ENCODE peak calls at places on chromosomes 16 and 17, in four cellular contexts. G is PC-3, B is neural progenitor cell, H is HCT116. X is an unnamed sample.

GRCh38 chr17:80498242-80498919 is 22.0 kb upstream of the NPTX1 start:
- DNase-seq in G (no peak), B (peak; percentile 59), H (no peak), X (no peak)

GRCh38 chr17:15381707-15382106 is 40.3 kb upstream of the TEKT3 start:
- DNase-seq in G (peak; percentile 91), B (no peak), H (no peak), X (no peak)

GRCh38 chr17:50514936-50515702 is 6.9 kb downstream of the MYCBPAP start:
- DNase-seq in G (no peak), B (peak; percentile 55), H (no peak), X (no peak)

GRCh38 chr16:53992057-53992378 is 288.1 kb downstream of the FTO start:
- DNase-seq in G (no peak), B (no peak), H (no peak), X (no peak)

GRCh38 chr17:68101992-68102758 is 66.6 kb downstream of the KPNA2 start:
- DNase-seq in G (peak; percentile 34), B (peak; percentile 19), H (no peak), X (no peak)

GRCh38 chr16:2933136-2933535 is 21.4 kb downstream of the FLYWCH1 start:
- DNase-seq in G (no peak), B (no peak), H (no peak), X (no peak)

GRCh38 chr16:1659071-1659470 is 19.0 kb upstream of the JPT2 start:
- DNase-seq in G (no peak), B (no peak), H (no peak), X (no peak)

GRCh38 chr16:85136705-85137322 is 24.5 kb upstream of the CIBAR2 start:
- DNase-seq in G (no peak), B (no peak), H (no peak), X (no peak)

GRCh38 chr17:76276461-76277299 is 11.5 kb downstream of the UBALD2 start:
- DNase-seq in G (peak; percentile 88), B (no peak), H (no peak), X (no peak)

GRCh38 chr17:77831497-77832179 is 126.9 kb upstream of the TNRC6C start:
- DNase-seq in G (peak; percentile 48), B (peak; percentile 49), H (no peak), X (no peak)

GRCh38 chr16:4339909-4340308 is 11.2 kb downstream of the PAM16 start:
- DNase-seq in G (no peak), B (no peak), H (no peak), X (no peak)

GRCh38 chr16:2238396-2239230 is 2.4 kb downstream of the DNASE1L2 start:
- DNase-seq in G (no peak), B (peak; percentile 51), H (no peak), X (no peak)

GRCh38 chr16:74749291-74750055 is 25.1 kb downstream of the FA2H start:
- DNase-seq in G (no peak), B (peak; percentile 57), H (no peak), X (no peak)
- TF ChIP-seq EZH2phosphoT487 in G (no peak), B (no peak), H (no peak), X (no peak)

GRCh38 chr16:15641753-15642556 is 999 bp downstream of the MARF1 start:
- DNase-seq in G (no peak), B (no peak), H (no peak), X (no peak)

GRCh38 chr16:15642557-15643452 is at the start of gene MARF1:
- DNase-seq in G (peak; percentile 88), B (peak; percentile 98), H (peak; percentile 87), X (peak; percentile 96)

GRCh38 chr16:15647615-15648014 is 2.4 kb upstream of the NDE1 start:
- DNase-seq in G (no peak), B (no peak), H (no peak), X (no peak)

GRCh38 chr16:15643453-15644305 is 725 bp upstream of the MARF1 start:
- DNase-seq in G (peak; percentile 53), B (no peak), H (peak; percentile 44), X (peak; percentile 55)

DNA sequence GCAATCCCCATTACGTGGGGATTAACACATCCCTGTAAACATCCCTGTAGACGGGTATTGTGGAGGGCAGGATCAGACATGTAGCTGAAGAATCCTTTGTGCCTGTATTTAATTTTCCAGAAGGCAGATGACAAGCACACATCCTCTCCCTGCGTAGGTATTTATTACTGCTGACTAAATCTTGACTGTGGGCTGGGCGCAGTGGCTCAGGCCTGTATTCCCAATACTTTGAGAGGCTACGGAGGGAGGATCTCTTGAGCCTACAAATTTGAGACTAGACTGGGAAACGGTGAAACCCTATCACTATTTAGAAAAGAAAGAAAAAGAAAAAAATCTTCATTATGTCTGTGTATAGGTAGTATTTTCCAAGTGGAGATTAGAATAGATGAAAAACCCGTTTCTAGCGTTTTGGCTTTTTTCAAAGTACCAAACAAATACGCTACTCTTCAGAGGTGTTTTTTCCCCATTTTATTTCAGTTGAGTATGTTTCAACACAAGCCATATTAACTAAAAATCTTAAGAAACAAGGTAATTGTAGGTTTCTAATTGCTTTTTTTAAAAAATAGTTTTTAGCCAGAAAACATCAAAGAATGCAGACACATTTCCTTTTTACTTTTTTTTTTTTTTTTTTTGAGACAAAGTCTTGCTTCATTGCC is 1.5 kb upstream of the MARF1 start:
- DNase-seq in G (peak; percentile 68), B (peak; percentile 42), H (peak; percentile 62), X (peak; percentile 36)
- H3K4me2 ChIP-seq in G (peak overlapping the region; percentile 96), B (peak overlapping the region; percentile 83), H (peak overlapping the region; percentile 89), X (peak overlapping the region; percentile 94)

DNA sequence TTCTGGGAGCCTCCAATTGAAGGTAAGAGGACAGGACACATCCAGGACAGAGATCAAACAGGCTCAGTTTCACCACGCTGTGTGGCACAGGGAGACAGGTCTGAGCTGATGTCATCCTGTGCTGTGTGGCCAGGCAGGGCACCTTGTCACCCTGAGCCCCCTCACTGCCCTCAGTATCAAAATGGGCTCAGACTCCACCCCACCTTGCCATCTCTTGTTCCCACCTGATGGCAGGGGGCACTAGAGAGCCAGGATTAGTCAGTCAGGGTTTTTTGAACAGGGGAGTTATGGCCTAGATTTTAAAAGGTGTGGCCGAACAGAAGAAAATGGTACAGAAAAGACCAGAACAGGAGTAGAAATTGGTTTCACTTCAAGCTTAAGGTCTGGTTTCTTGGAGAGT is 2.6 kb downstream of the KAT2A start:
- DNase-seq in G (no peak), B (peak; percentile 44), H (peak; percentile 13), X (peak; percentile 41)
- TF ChIP-seq EZH2phosphoT487 in G (no peak), B (no peak), H (no peak), X (no peak)

DNA sequence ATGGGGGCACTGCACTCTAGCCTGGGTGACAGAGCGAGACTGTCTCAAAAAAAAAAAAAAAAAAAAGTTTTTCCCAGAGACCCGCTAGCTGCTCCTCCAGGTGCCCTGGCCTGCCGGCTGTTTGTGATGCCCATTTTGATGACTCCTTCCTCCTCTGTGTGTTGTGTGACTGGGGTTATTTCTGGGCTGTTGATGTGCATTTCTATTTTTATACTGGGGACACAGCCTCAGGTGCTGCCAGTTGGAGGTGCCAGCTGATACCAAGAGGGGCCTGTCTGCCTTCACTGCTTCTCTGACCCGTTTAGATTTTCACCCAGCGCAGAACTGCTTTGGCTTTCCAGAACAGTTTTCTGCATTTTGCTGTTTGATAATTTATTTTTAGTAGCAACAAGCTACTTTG is 6.6 kb downstream of the PLA2G15 start:
- DNase-seq in G (no peak), B (no peak), H (no peak), X (peak; percentile 93)
- H3K4me2 ChIP-seq in G (no peak overlapping the region), B (no peak overlapping the region), H (no peak overlapping the region), X (peak overlapping the region; percentile 97)

DNA sequence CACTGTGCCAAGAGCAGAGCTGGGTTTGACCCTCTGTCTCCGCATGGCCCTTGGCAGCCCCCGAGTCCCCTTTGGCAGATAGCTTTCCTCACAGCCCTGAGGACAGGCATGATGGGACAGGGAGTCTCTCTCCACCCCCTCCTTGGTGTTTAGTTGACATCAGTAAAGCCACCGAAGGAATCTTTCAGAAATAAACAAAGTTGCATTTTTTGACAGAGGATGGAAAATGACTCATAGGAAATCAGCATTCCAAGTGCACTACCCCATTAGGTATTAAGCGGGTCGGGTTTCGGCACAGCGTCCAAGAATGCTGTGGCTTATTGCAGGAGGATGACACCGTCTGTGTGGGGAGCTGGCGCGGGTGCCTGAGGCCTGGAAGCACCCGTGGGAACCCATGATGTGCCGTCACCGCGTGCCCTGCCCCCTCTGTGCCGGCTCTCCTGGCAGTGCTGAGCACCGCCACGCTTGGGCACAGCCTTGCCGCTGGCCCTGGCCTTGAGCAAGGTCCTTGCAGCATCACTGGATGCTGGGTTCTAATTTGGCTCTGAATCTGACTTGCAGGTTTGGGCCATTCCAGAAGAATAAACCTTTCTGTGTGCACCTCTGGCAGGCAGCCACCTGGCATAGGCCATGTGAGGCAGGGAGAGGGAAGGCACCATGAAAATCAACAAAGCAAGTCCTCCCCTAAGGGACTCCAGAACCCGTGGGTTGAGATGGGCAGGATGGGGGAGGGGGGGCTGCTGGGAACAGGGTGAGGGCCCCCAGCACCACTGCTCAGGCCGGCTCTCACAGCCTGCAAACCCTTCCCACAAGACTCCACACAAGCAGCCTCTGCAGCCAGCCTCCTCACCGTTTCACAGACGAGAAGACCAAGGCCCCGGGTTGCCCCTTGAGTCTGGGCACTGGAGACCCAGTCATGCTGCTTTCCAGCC is 50.5 kb upstream of the ZNF469 start:
- DNase-seq in G (peak; percentile 98), B (no peak), H (peak; percentile 88), X (no peak)
- TF ChIP-seq EZH2phosphoT487 in G (peak; percentile 86), B (no peak), H (no peak), X (no peak)